ENCODE peak calls at places on chromosomes 4 and X, in four cellular contexts. E, O, A and R are unnamed samples.

GRCh38 chr4:96642486-96642885 is 802.6 kb downstream of the PDHA2 start:
- DNase-seq in E (peak), O (no peak), A (no peak), R (no peak)

GRCh38 chr4:172776203-172776896 is 392.3 kb upstream of the GALNT7 start:
- DNase-seq in E (no peak), O (no peak), A (no peak), R (no peak)

GRCh38 chr4:42397635-42398447 is 553 bp downstream of the SHISA3 start:
- DNase-seq in E (peak), O (no peak), A (peak), R (peak)

GRCh38 chr4:37802068-37802666 is 24.3 kb upstream of the PGM2 start:
- DNase-seq in E (peak), O (peak), A (peak), R (peak)

GRCh38 chrX:118626346-118626745 is 101.1 kb upstream of the IL13RA1 start:
- DNase-seq in E (no peak), O (no peak), A (no peak), R (no peak)

GRCh38 chr4:3756343-3757059 is 9.7 kb upstream of the ADRA2C start:
- DNase-seq in E (peak), O (no peak), A (no peak), R (peak)

GRCh38 chr4:53962516-53963225 is 101.7 kb downstream of the CHIC2 start:
- DNase-seq in E (no peak), O (peak), A (no peak), R (peak)

GRCh38 chr4:180084561-180084960 is 2158.6 kb upstream of the TENM3 start:
- DNase-seq in E (no peak), O (no peak), A (no peak), R (no peak)

GRCh38 chrX:16479206-16479869 is 170.6 kb upstream of the S100G start:
- DNase-seq in E (no peak), O (no peak), A (no peak), R (no peak)

GRCh38 chr4:147591048-147591577 is 26.1 kb upstream of the TMEM184C start:
- DNase-seq in E (no peak), O (no peak), A (no peak), R (no peak)

GRCh38 chrX:12741416-12741815 is 49.8 kb upstream of the PRPS2 start:
- DNase-seq in E (peak), O (no peak), A (no peak), R (no peak)

GRCh38 chr4:106039796-106040195 is 144.5 kb downstream of the NPNT start:
- DNase-seq in E (no peak), O (no peak), A (no peak), R (no peak)

GRCh38 chr4:152154433-152154832 is 381.5 kb downstream of the FBXW7 start:
- DNase-seq in E (no peak), O (no peak), A (no peak), R (no peak)

GRCh38 chr4:165692082-165692481 is 181.0 kb upstream of the TLL1 start:
- DNase-seq in E (no peak), O (no peak), A (no peak), R (no peak)

GRCh38 chr4:23368081-23368697 is 521.7 kb downstream of the PPARGC1A start:
- DNase-seq in E (peak), O (no peak), A (no peak), R (peak)

GRCh38 chr4:73853246-73853704 is at the start of gene PF4V1:
- DNase-seq in E (peak), O (no peak), A (no peak), R (no peak)

GRCh38 chr4:38757945-38758344 is 24.8 kb downstream of the TLR10 start:
- DNase-seq in E (peak), O (no peak), A (no peak), R (no peak)

GRCh38 chr4:15935504-15936392 is 2.8 kb downstream of the FGFBP1 start:
- DNase-seq in E (no peak), O (no peak), A (no peak), R (no peak)